ENCODE peak calls at places on chromosomes 16 and 17, in seven cellular contexts. W is heart left ventricle, K is GM04503, V is AG10803, O is memory B cell, R is OCI-M1, J is caudate nucleus. I is an unnamed sample.

GRCh38 chr16:6573577-6573976 is 759.1 kb upstream of the RBFOX1 start:
- DNase-seq in V (no peak), R (no peak), O (no peak), W (no peak), J (peak; percentile 45), K (no peak), I (peak; percentile 81)

GRCh38 chr17:28065706-28066105 is 23.2 kb downstream of the NLK start:
- DNase-seq in O (no peak), W (no peak), R (no peak), J (no peak), K (no peak), V (no peak), I (no peak)

GRCh38 chr16:51359141-51359960 is 208.3 kb upstream of the SALL1 start:
- DNase-seq in R (no peak), O (no peak), K (no peak), W (peak; percentile 26), V (peak; percentile 11), J (peak; percentile 79), I (peak; percentile 73)

GRCh38 chr17:56891751-56892150 is 22.1 kb downstream of the TRIM25 start:
- DNase-seq in J (no peak), O (peak; percentile 54), W (peak; percentile 36), V (no peak), R (no peak), K (no peak), I (no peak)

GRCh38 chr17:52759864-52760263 is 601.4 kb upstream of the CA10 start:
- DNase-seq in J (no peak), V (no peak), K (no peak), R (no peak), W (no peak), O (no peak), I (no peak)

GRCh38 chr17:42845918-42846593 is 1.7 kb downstream of the AOC2 start:
- DNase-seq in K (no peak), W (no peak), J (no peak), V (no peak), R (no peak), O (no peak), I (no peak)

GRCh38 chr16:71920658-71921057 is 25.3 kb downstream of the IST1 start:
- DNase-seq in O (no peak), R (no peak), W (no peak), K (no peak), V (no peak), J (no peak), I (no peak)

GRCh38 chr16:64469906-64470702 is 651.8 kb downstream of the CDH11 start:
- DNase-seq in J (no peak), W (peak; percentile 48), V (no peak), K (no peak), R (no peak), O (no peak), I (no peak)

GRCh38 chr16:25256821-25257503 is 683 bp downstream of the ZKSCAN2 start:
- DNase-seq in W (no peak), K (no peak), V (peak; percentile 31), O (peak; percentile 17), R (peak; percentile 59), J (no peak), I (peak; percentile 69)

GRCh38 chr17:41650794-41651624 is 26.6 kb upstream of the KRT17 start:
- DNase-seq in J (no peak), O (no peak), W (peak; percentile 20), K (no peak), R (no peak), V (no peak), I (no peak)

I was measured in left kidney.